ENCODE peak calls at places on chromosomes 3 and 15, in four cellular contexts. D is heart left ventricle, G is GM12891, V is adrenal gland. K is an unnamed sample.

GRCh38 chr3:109384164-109384563 is 46.8 kb upstream of the DPPA4 start:
- DNase-seq in D (no peak), G (no peak), V (no peak), K (no peak)

GRCh38 chr15:42147431-42147735 is 9.1 kb downstream of the PLA2G4F start:
- DNase-seq in D (no peak), G (no peak), V (no peak), K (no peak)

GRCh38 chr15:80154336-80154735 is 1.5 kb downstream of the FAH start:
- DNase-seq in D (no peak), G (no peak), V (no peak), K (no peak)

GRCh38 chr3:178454714-178455113 is 81.5 kb upstream of the KCNMB2 start:
- DNase-seq in D (peak; percentile 70), G (no peak), V (peak; percentile 5), K (peak; percentile 9)

GRCh38 chr3:2218826-2219225 is 120.2 kb downstream of the CNTN4 start:
- DNase-seq in D (no peak), G (no peak), V (no peak), K (no peak)

GRCh38 chr15:37253877-37254276 is 153.5 kb upstream of the MEIS2 start:
- DNase-seq in D (no peak), G (no peak), V (no peak), K (no peak)

GRCh38 chr3:9246196-9246595 is 3.2 kb downstream of the SRGAP3 start:
- DNase-seq in D (no peak), G (no peak), V (no peak), K (no peak)

GRCh38 chr15:71089801-71090200 is 25.5 kb upstream of the THSD4 start:
- DNase-seq in D (no peak), G (no peak), V (no peak), K (no peak)

GRCh38 chr3:81303326-81303725 is 458.1 kb downstream of the GBE1 start:
- DNase-seq in D (no peak), G (no peak), V (no peak), K (no peak)

GRCh38 chr3:43077261-43077660 is 28.6 kb downstream of the POMGNT2 start:
- DNase-seq in D (no peak), G (no peak), V (no peak), K (no peak)

GRCh38 chr3:26108846-26109489 is 319.1 kb downstream of the OXSM start:
- DNase-seq in D (no peak), G (no peak), V (no peak), K (no peak)

GRCh38 chr15:99486371-99487336 is 79.1 kb upstream of the MEF2A start:
- DNase-seq in D (peak; percentile 93), G (no peak), V (peak; percentile 82), K (peak; percentile 61)

GRCh38 chr15:48954538-48954937 is 9.2 kb downstream of the SHC4 start:
- DNase-seq in D (no peak), G (no peak), V (no peak), K (no peak)

GRCh38 chr15:70589221-70589620 is 174.1 kb downstream of the UACA start:
- DNase-seq in D (no peak), G (no peak), V (no peak), K (no peak)

GRCh38 chr3:112425858-112426750 is 73.2 kb downstream of the BTLA start:
- DNase-seq in D (no peak), G (no peak), V (no peak), K (no peak)

GRCh38 chr15:47374222-47374621 is 343.1 kb upstream of the SEMA6D start:
- DNase-seq in D (no peak), G (no peak), V (no peak), K (no peak)

GRCh38 chr3:65833761-65834505 is 204.8 kb downstream of the MAGI1 start:
- DNase-seq in D (no peak), G (no peak), V (no peak), K (no peak)

GRCh38 chr3:38649500-38650247 is at the start of gene SCN5A:
- DNase-seq in D (peak; percentile 81), G (peak; percentile 69), V (peak; percentile 43), K (peak; percentile 50)

GRCh38 chr3:85360742-85361387 is 402.1 kb downstream of the CADM2 start:
- DNase-seq in D (no peak), G (no peak), V (peak; percentile 51), K (peak; percentile 55)

GRCh38 chr15:29859981-29860745 is 37.9 kb upstream of the TJP1 start:
- DNase-seq in D (no peak), G (no peak), V (no peak), K (no peak)

GRCh38 chr3:154182975-154183374 is 61.8 kb downstream of the ARHGEF26 start:
- DNase-seq in D (no peak), G (no peak), V (no peak), K (no peak)

GRCh38 chr3:13831386-13831996 is 48.4 kb downstream of the WNT7A start:
- DNase-seq in D (no peak), G (no peak), V (no peak), K (no peak)

GRCh38 chr3:24177201-24177600 is 232.1 kb downstream of the NR1D2 start:
- DNase-seq in D (no peak), G (no peak), V (no peak), K (no peak)

GRCh38 chr3:65245133-65246076 is 557.6 kb upstream of the ADAMTS9 start:
- DNase-seq in D (no peak), G (no peak), V (peak; percentile 2), K (no peak)

GRCh38 chr3:160027541-160028195 is 39.0 kb downstream of the IL12A start:
- DNase-seq in D (no peak), G (no peak), V (no peak), K (no peak)

GRCh38 chr3:134373278-134373941 is 837 bp downstream of the AMOTL2 start:
- DNase-seq in D (peak; percentile 87), G (no peak), V (peak; percentile 91), K (peak; percentile 78)

DNA sequence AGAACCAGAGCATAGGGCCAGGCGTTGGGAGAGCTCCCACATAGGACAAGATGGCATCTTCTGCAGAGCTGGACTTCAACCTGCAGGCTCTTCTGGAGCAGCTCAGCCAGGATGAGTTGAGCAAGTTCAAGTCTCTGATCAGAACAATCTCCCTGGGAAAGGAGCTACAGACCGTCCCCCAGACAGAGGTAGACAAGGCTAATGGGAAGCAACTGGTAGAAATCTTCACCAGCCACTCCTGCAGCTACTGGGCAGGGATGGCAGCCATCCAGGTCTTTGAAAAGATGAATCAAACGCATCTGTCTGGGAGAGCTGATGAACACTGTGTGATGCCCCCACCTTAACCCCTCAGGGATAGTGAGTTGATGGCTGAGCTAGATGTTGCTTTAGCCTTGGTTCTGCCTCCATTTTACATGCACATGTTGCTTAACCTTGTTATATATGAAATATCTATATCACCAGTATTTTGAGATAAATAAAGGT is at the start of gene PYDC2:
- DNase-seq in D (no peak), G (no peak), V (no peak), K (no peak)
- TF ChIP-seq POLR2A in D (no peak), G (no peak), V (no peak), K (no peak)

GRCh38 chr3:169106662-169107061 is 556.9 kb downstream of the MECOM start:
- DNase-seq in D (no peak), G (no peak), V (no peak), K (no peak)

GRCh38 chr3:169117264-169117663 is 546.2 kb downstream of the MECOM start:
- DNase-seq in D (no peak), G (no peak), V (no peak), K (no peak)

GRCh38 chr3:169110633-169111032 is 552.9 kb downstream of the MECOM start:
- DNase-seq in D (no peak), G (no peak), V (no peak), K (no peak)

GRCh38 chr3:169116056-169116693 is 547.3 kb downstream of the MECOM start:
- DNase-seq in D (no peak), G (no peak), V (no peak), K (no peak)

DNA sequence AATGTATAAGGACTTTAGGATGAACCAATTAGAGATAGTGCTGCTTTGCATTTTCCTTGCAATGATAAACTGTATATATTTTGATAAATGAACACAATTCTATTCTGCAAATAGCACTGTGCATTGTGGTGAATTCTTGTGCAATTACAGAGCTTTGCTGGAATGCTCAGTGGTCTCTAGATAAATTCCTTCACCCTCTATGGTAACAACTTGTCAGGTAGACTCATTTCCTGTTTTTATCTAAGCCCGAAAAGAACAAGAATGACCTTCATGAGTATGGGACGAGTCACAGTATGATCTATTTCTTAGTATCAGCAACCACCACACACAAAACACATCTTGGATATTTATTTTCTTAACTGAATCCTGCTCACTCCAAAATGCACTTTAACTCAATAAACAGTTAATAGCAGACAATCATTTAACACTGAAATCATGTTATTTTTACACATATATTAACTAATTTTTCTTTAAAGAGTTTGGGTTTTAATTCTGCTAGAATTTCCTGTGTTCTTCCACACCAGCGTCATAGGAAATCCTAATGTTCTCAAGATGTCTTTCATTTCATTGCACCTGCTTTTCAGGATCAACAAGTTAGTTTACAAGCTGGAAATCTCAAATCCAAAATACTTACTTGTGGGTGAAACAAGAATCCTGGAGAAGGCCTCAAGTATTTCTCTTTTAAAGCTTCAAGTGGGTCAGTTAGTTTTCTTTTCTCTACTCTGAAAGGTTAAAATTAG is 551.2 kb downstream of the MECOM start:
- DNase-seq in D (no peak), G (no peak), V (no peak), K (no peak)
- TF ChIP-seq POLR2A in D (no peak), G (no peak), V (no peak), K (no peak)

DNA sequence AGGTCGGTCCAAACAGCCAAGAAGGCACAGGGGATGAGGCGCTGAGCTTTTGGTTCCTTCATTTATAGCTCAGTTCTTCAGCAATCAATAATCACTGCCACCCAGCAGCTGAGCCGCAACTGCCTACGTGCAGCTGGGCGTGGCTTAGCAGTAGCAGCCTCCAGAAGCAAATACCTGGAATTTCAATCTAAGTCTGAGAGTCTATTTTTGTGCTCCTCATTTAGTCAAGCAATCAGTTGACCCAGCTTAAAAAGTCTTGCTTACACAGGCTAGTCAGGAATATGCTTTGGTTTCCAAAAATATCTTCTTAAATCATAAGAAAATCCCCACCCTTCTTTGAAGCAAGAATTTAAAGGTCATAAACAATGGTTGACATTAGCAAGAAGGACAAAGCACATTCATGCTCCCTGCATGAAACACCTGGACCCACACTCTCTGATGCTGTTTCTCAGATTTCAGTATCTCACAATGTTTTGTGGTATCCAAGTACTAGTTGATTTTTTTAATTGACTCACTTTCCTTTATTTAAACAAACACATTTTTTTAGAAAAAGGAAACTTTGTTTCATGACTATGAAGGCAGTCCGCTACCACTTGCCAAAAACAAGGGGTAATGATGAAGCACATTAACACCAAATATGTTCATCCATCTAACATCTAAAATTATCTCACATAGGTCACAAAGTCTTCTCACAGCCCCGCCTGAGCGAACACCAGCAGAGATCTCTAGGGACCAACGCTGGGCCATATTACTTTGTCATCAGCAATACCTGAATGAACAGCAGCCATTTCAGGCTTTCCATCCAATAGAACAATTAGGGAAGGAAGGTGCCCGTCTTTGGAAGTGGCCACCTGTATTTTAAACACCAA is 106.1 kb downstream of the OXNAD1 start:
- DNase-seq in D (no peak), G (no peak), V (no peak), K (no peak)
- TF ChIP-seq POLR2A in D (no peak), G (no peak), V (no peak), K (no peak)

DNA sequence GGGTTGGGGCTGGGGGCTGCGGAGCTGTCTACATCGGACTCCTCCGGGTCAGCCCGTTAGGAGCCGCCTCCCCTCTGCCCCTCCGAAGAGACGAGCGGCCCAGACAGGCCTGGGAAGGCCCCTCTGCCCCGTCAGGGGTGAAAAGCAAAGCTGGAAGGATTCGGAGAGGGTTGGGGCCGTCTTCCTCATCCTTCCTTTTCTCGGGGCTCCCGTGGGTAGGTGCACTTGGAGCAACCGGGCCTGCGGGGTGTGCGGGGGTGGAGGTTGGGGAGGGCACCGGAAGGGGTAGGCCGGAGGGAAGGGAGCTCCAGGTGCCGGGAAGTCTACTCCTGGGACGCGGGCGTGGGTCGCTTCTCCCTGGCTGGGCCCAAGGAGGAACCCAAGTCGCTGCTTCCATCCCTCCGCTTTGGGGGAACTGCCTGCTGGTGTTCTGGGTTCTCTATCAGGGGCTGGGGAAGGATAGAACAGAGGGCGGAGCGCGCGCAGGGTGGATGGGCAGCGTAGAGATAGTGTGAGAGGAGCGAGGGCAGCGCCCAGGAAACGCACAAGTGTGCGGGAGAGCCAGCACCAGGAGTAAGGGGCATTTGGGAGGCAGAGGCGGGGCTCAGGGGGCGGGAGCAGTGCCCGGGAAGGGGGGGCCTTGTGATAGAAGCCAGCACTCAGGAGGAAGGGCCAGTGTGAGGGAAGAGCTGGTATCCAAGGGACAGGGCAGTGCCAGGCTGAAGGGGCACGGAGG is 590 bp downstream of the POLR2H start:
- DNase-seq in D (peak; percentile 79), G (no peak), V (peak; percentile 83), K (peak; percentile 81)
- TF ChIP-seq POLR2A in D (no peak), G (no peak), V (peak; percentile 68), K (peak; percentile 82)

K was measured in transverse colon.